ENCODE peak calls at places on chromosomes 6 and 20, in nine cellular contexts. A is SJSA1; L is AG04450; D is CD8-positive, alpha-beta memory T cell; V is cardiac muscle cell; J is left lung; O is CD8-positive, alpha-beta T cell; T is breast epithelium; W is HCT116. Q is an unnamed sample.

GRCh38 chr6:36180126-36180525 is 16.4 kb upstream of the BRPF3 start:
- DNase-seq in D (no peak), L (no peak), O (no peak), W (no peak), V (no peak), T (no peak), J (no peak), A (no peak), Q (no peak)

GRCh38 chr6:138569970-138570715 is 70.8 kb upstream of the NHSL1 start:
- DNase-seq in W (no peak), L (peak; percentile 43), J (no peak), O (no peak), V (no peak), D (no peak), T (no peak), A (no peak), Q (no peak)

GRCh38 chr6:28953039-28953872 is 29.5 kb upstream of the TRIM27 start:
- DNase-seq in W (peak; percentile 36), O (peak; percentile 39), V (peak; percentile 63), A (peak; percentile 68), L (peak; percentile 27), D (peak; percentile 6), J (no peak), T (no peak), Q (peak; percentile 61)

GRCh38 chr6:104312851-104313250 is 546.9 kb downstream of the HACE1 start:
- DNase-seq in O (no peak), L (no peak), A (no peak), V (no peak), D (no peak), T (no peak), J (no peak), W (no peak), Q (no peak)

GRCh38 chr20:1242099-1242498 is 16.3 kb downstream of the RAD21L1 start:
- DNase-seq in A (no peak), O (no peak), L (no peak), V (no peak), D (no peak), T (no peak), W (no peak), J (no peak), Q (no peak)

GRCh38 chr20:33450867-33451266 is 7.3 kb upstream of the SNTA1 start:
- DNase-seq in D (no peak), O (no peak), T (no peak), W (peak; percentile 56), J (no peak), A (no peak), V (peak; percentile 37), L (no peak), Q (no peak)

GRCh38 chr6:110652520-110652919 is 162.7 kb downstream of the CDK19 start:
- DNase-seq in A (no peak), L (no peak), O (no peak), V (peak; percentile 25), J (no peak), T (no peak), D (no peak), W (no peak), Q (no peak)

GRCh38 chr6:136706431-136706830 is 85.8 kb downstream of the MAP3K5 start:
- DNase-seq in J (no peak), L (no peak), W (no peak), T (no peak), A (no peak), V (no peak), D (no peak), O (no peak), Q (no peak)

GRCh38 chr6:164929155-164929977 is 380.0 kb downstream of the C6orf118 start:
- DNase-seq in W (no peak), T (no peak), O (no peak), V (no peak), L (no peak), A (no peak), D (no peak), J (no peak), Q (no peak)

GRCh38 chr6:45665859-45666258 is 288.1 kb upstream of the SUPT3H start:
- DNase-seq in W (no peak), L (no peak), D (no peak), J (no peak), T (no peak), O (no peak), A (no peak), V (no peak), Q (no peak)

GRCh38 chr6:163289445-163289844 is 125.1 kb upstream of the QKI start:
- DNase-seq in V (no peak), O (no peak), J (no peak), D (no peak), L (no peak), A (no peak), T (no peak), W (no peak), Q (no peak)

GRCh38 chr6:163288066-163288465 is 126.5 kb upstream of the QKI start:
- DNase-seq in O (no peak), A (no peak), T (no peak), J (no peak), W (no peak), L (no peak), V (no peak), D (no peak), Q (no peak)

GRCh38 chr6:163285689-163286088 is 128.8 kb upstream of the QKI start:
- DNase-seq in T (no peak), L (no peak), D (no peak), O (no peak), W (no peak), J (no peak), A (no peak), V (no peak), Q (no peak)

GRCh38 chr6:163288915-163289314 is 125.6 kb upstream of the QKI start:
- DNase-seq in L (no peak), J (no peak), V (no peak), O (no peak), A (no peak), T (no peak), W (no peak), D (no peak), Q (no peak)

DNA sequence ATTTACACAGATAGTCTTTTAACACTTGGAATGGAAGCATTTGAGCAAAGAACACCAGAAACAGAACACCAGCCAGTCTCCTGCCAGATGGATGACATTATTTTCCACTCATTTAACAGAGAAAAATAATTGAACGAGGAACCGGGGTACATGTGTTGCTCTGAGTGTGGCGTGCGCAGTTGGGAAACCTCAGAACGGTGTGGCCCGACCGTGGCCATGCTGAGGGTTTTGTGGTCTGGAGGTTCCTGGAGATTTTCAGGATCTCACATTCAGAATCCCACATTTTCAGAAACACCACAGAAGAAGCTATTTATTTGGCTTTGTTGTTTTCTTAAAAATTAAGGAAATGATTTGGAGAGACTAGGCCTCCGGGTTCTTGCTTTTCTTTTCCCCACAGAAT is 126.9 kb upstream of the QKI start:
- DNase-seq in O (no peak), V (no peak), L (no peak), W (no peak), A (no peak), D (no peak), J (no peak), T (no peak), Q (no peak)
- H3K4me3 ChIP-seq in O (no peak overlapping the region), V (no peak overlapping the region), L (no peak overlapping the region), W (no peak overlapping the region), A (no peak overlapping the region), D (no peak overlapping the region), J (no peak overlapping the region), T (no peak overlapping the region), Q (no peak overlapping the region)

DNA sequence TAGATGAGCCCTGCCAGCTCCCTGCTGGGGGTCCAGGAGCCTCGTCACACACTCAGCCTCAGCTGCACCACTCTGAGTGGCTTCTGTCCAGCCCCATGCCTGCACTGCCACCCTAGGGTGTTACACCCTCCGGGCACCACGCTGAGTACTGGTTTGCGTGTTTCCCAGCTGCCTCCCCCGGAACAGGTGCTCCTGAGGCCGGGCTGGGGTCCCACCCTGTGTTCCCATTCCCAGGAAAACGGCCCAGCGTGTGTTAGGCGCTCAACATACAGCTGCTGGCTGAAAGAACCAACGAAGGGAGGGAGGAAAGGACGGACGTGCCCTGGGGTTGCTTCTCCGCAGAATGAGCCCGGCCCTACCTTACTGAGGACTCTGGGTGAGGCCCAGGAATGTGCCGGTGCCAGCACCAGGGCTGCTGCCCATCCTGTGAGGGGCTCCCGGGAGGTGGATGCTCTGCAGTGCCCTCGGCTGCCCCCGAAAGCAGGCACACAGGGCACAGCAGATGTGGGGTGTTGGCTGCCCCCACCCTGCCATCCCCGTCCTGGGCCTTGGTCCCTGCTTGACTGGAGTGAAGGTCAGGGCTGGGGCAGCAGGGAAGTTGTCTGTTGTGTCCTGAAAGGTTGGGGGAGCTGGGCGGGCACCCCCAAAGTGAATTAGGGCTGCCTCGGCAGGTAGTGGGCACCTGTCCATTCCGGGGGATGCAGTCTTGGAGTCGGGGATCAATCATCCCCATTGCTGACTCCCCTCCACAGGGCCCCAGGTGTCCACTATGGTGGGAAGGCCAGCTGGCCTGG is 16.3 kb downstream of the LAMA5 start:
- DNase-seq in O (no peak), A (no peak), L (no peak), D (no peak), J (peak; percentile 76), V (no peak), W (no peak), T (no peak), Q (no peak)
- H3K27ac ChIP-seq in O (no peak overlapping the region), A (no peak overlapping the region), L (no peak overlapping the region), D (no peak overlapping the region), J (peak overlapping the region; percentile 19), V (no peak overlapping the region), W (peak overlapping the region; percentile 99), T (peak overlapping the region; percentile 50), Q (no peak overlapping the region)

DNA sequence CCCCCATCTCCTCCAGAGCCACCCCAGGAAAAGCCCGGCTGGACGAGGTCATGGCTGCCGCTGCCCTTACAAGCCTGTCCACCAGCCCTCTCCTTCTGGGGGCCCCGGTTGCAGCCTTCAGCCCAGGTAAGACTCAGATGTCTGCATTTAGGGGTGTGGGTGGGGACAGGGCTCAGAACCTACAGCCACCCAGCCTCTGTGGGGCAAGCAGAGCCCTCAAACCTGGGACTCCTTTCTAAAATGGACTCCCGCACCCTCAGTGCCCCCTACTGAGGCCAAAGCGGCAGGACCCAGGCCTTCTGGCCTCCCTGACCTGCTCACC is 1.7 kb downstream of the SLC2A4RG start:
- DNase-seq in O (no peak), A (no peak), W (no peak), L (no peak), J (no peak), D (no peak), V (no peak), T (no peak), Q (no peak)
- H3K4me3 ChIP-seq in O (peak overlapping the region; percentile 68), A (peak overlapping the region; percentile 57), W (peak overlapping the region; percentile 76), L (peak overlapping the region; percentile 74), J (peak overlapping the region; percentile 65), D (no peak overlapping the region), V (peak overlapping the region; percentile 67), T (peak overlapping the region; percentile 83), Q (no peak overlapping the region)

GRCh38 chr6:40879169-40879568 is 159.9 kb downstream of the UNC5CL start:
- DNase-seq in T (no peak), J (no peak), W (no peak), O (no peak), L (no peak), D (no peak), V (no peak), A (no peak), Q (no peak)
- H3K27ac ChIP-seq in T (no peak overlapping the region), J (no peak overlapping the region), W (no peak overlapping the region), O (no peak overlapping the region), L (no peak overlapping the region), D (no peak overlapping the region), V (no peak overlapping the region), A (no peak overlapping the region), Q (no peak overlapping the region)

Q was measured in CD4-positive, CD25-positive, alpha-beta regulatory T cell.